ENCODE peak calls at places on chromosomes 16 and 17, in four cellular contexts. G is naive thymus-derived CD8-positive, alpha-beta T cell; U is fibroblast of pulmonary artery; I is gastrocnemius medialis. E is an unnamed sample.
A peak's percentile ranks its signal among the peaks of the same experiment; 100 is the strongest.

GRCh38 chr17:79370126-79370525 is 240.7 kb downstream of the RBFOX3 start:
- DNase-seq in G (no peak), I (no peak), U (no peak), E (no peak)

GRCh38 chr17:78873519-78874340 is 29.3 kb downstream of the CEP295NL start:
- DNase-seq in G (no peak), U (no peak), I (peak; percentile 64), E (no peak)

GRCh38 chr16:23842137-23842600 is 6.4 kb downstream of the PRKCB start:
- DNase-seq in U (no peak), G (no peak), I (no peak), E (no peak)

GRCh38 chr16:1458336-1458976 is 14.1 kb upstream of the CCDC154 start:
- DNase-seq in I (no peak), U (no peak), G (no peak), E (no peak)

GRCh38 chr17:61416540-61417363 is 17.1 kb downstream of the TBX2 start:
- DNase-seq in I (peak; percentile 75), G (peak; percentile 41), U (peak; percentile 87), E (peak; percentile 91)

GRCh38 chr16:54503011-54503410 is 216.4 kb upstream of the IRX3 start:
- DNase-seq in I (peak; percentile 24), U (peak; percentile 22), G (no peak), E (peak; percentile 79)

GRCh38 chr16:30051518-30051917 is 14.0 kb upstream of the ALDOA start:
- DNase-seq in U (peak; percentile 65), G (no peak), I (no peak), E (no peak)

GRCh38 chr16:8850279-8850885 is 18.4 kb downstream of the CARHSP1 start:
- DNase-seq in G (no peak), U (peak; percentile 93), I (peak; percentile 44), E (no peak)

GRCh38 chr17:80291260-80291659 is 30.6 kb downstream of the RNF213 start:
- DNase-seq in U (no peak), I (no peak), G (no peak), E (no peak)

GRCh38 chr17:50920891-50921595 is 54.9 kb upstream of the TOB1 start:
- DNase-seq in G (no peak), U (no peak), I (peak; percentile 56), E (no peak)

GRCh38 chr17:63978266-63979200 is 5.8 kb upstream of the SCN4A start:
- DNase-seq in G (no peak), U (no peak), I (no peak), E (no peak)

GRCh38 chr16:67071476-67072048 is 38.2 kb upstream of the PHAF1 start:
- DNase-seq in U (no peak), I (no peak), G (no peak), E (no peak)

GRCh38 chr17:66661411-66661843 is 173.5 kb upstream of the CACNG5 start:
- DNase-seq in I (peak; percentile 66), G (no peak), U (peak; percentile 53), E (no peak)

GRCh38 chr16:17431012-17431411 is 39.7 kb downstream of the XYLT1 start:
- DNase-seq in U (no peak), G (no peak), I (no peak), E (no peak)

GRCh38 chr16:5175263-5175662 is 77.7 kb upstream of the EEF2KMT start:
- DNase-seq in U (no peak), I (no peak), G (no peak), E (no peak)

GRCh38 chr16:85712841-85713240 is 24.1 kb upstream of the GINS2 start:
- DNase-seq in G (no peak), I (no peak), U (no peak), E (no peak)

GRCh38 chr17:48995871-48996695 is 1.1 kb upstream of the IGF2BP1 start:
- DNase-seq in I (no peak), U (no peak), G (no peak), E (peak; percentile 43)

GRCh38 chr16:11112723-11113348 is 143.2 kb downstream of the SOCS1 start:
- DNase-seq in G (no peak), U (no peak), I (no peak), E (no peak)

GRCh38 chr17:72976971-72977767 is 115.3 kb downstream of the SLC39A11 start:
- DNase-seq in U (peak; percentile 94), I (peak; percentile 23), G (no peak), E (peak; percentile 72)

E was measured in right atrium auricular region.